ENCODE peak calls at places on chromosome 19, in four cellular contexts. J is prostate gland, L is endodermal cell, Q is adrenal gland. T is an unnamed sample.

GRCh38 chr19:47509170-47509847 is 5.6 kb downstream of the NAPA start:
- DNase-seq in J (no peak), L (no peak), Q (no peak), T (no peak)

GRCh38 chr19:6056801-6057650 is 53.3 kb downstream of the RFX2 start:
- DNase-seq in J (peak; percentile 66), L (peak; percentile 48), Q (peak; percentile 85), T (peak; percentile 77)

GRCh38 chr19:58093071-58093470 is 5.0 kb downstream of the ZSCAN18 start:
- DNase-seq in J (no peak), L (no peak), Q (no peak), T (no peak)

GRCh38 chr19:14577885-14578427 is 4.9 kb upstream of the CLEC17A start:
- DNase-seq in J (no peak), L (peak; percentile 72), Q (no peak), T (no peak)

GRCh38 chr19:17264641-17264979 is at the start of gene USHBP1:
- DNase-seq in J (no peak), L (peak; percentile 85), Q (peak; percentile 61), T (peak; percentile 39)

GRCh38 chr19:17243854-17244617 is 1.7 kb downstream of the NR2F6 start:
- DNase-seq in J (no peak), L (peak; percentile 85), Q (peak; percentile 80), T (peak; percentile 72)

GRCh38 chr19:53808710-53809125 is 15.4 kb downstream of the NLRP12 start:
- DNase-seq in J (no peak), L (peak; percentile 71), Q (no peak), T (no peak)

GRCh38 chr19:49758292-49758691 is 4.8 kb downstream of the TSKS start:
- DNase-seq in J (no peak), L (peak; percentile 57), Q (peak; percentile 45), T (no peak)

GRCh38 chr19:32337176-32337808 is 8.1 kb upstream of the ZNF507 start:
- DNase-seq in J (no peak), L (no peak), Q (no peak), T (no peak)

GRCh38 chr19:35355851-35356460 is 2.3 kb upstream of the FFAR3 start:
- DNase-seq in J (no peak), L (peak; percentile 49), Q (peak; percentile 11), T (peak; percentile 8)

GRCh38 chr19:45368127-45368526 is 2.2 kb downstream of the ERCC2 start:
- DNase-seq in J (no peak), L (no peak), Q (no peak), T (no peak)

GRCh38 chr19:10501971-10502523 is 1.1 kb downstream of the KEAP1 start:
- DNase-seq in J (peak; percentile 83), L (peak; percentile 75), Q (peak; percentile 93), T (peak; percentile 92)

GRCh38 chr19:1833540-1833939 is 14.7 kb downstream of the REXO1 start:
- DNase-seq in J (no peak), L (no peak), Q (peak; percentile 95), T (no peak)

GRCh38 chr19:35852029-35852780 is at the start of gene NPHS1:
- DNase-seq in J (no peak), L (no peak), Q (no peak), T (no peak)

GRCh38 chr19:37964109-37964508 is 57.1 kb downstream of the SIPA1L3 start:
- DNase-seq in J (no peak), L (no peak), Q (no peak), T (no peak)

GRCh38 chr19:52343548-52343947 is 7.5 kb downstream of the ZNF610 start:
- DNase-seq in J (no peak), L (peak; percentile 91), Q (peak; percentile 68), T (no peak)

GRCh38 chr19:11382898-11383705 is 1.0 kb downstream of the EPOR start:
- DNase-seq in J (no peak), L (peak; percentile 94), Q (peak; percentile 74), T (peak; percentile 81)

GRCh38 chr19:58305065-58305931 is at the start of gene ERVK3-1:
- DNase-seq in J (peak; percentile 96), L (peak; percentile 98), Q (peak; percentile 98), T (peak; percentile 99)

GRCh38 chr19:1979642-1980041 is 35.9 kb downstream of the BTBD2 start:
- DNase-seq in J (no peak), L (no peak), Q (no peak), T (no peak)

GRCh38 chr19:46766569-46767317 is 20.5 kb upstream of the STRN4 start:
- DNase-seq in J (no peak), L (peak; percentile 90), Q (peak; percentile 51), T (no peak)

GRCh38 chr19:19866599-19867248 is 1.0 kb downstream of the ZNF253 start:
- DNase-seq in J (no peak), L (peak; percentile 92), Q (peak; percentile 23), T (no peak)

GRCh38 chr19:35040826-35041547 is 534 bp upstream of the HPN start:
- DNase-seq in J (peak; percentile 69), L (peak; percentile 92), Q (peak; percentile 91), T (peak; percentile 93)

GRCh38 chr19:46181386-46181774 is 33.3 kb downstream of the IGFL2 start:
- DNase-seq in J (no peak), L (peak; percentile 23), Q (no peak), T (no peak)

GRCh38 chr19:46722004-46722380 is 5.1 kb upstream of the PRKD2 start:
- DNase-seq in J (no peak), L (no peak), Q (no peak), T (no peak)

GRCh38 chr19:42422576-42423461 is 4.4 kb downstream of the LIPE start:
- DNase-seq in J (no peak), L (peak; percentile 74), Q (peak; percentile 58), T (no peak)

GRCh38 chr19:35346193-35347052 is 1.3 kb upstream of the FFAR1 start:
- DNase-seq in J (no peak), L (peak; percentile 46), Q (peak; percentile 10), T (no peak)

GRCh38 chr19:14337510-14337909 is 43.7 kb upstream of the ADGRE5 start:
- DNase-seq in J (no peak), L (peak; percentile 91), Q (no peak), T (no peak)

GRCh38 chr19:8371011-8371804 is 7.3 kb downstream of the ANGPTL4 start:
- DNase-seq in J (no peak), L (no peak), Q (no peak), T (peak; percentile 77)

GRCh38 chr19:35528218-35529038 is at the start of gene SBSN:
- DNase-seq in J (no peak), L (no peak), Q (no peak), T (no peak)

GRCh38 chr19:35278578-35279284 is 3.6 kb upstream of the HAMP start:
- DNase-seq in J (no peak), L (no peak), Q (peak; percentile 84), T (peak; percentile 78)

GRCh38 chr19:2270572-2271515 is 11.1 kb downstream of the PEAK3 start:
- DNase-seq in J (peak; percentile 78), L (peak; percentile 77), Q (peak; percentile 88), T (peak; percentile 87)

GRCh38 chr19:45939792-45940514 is 25.4 kb upstream of the NANOS2 start:
- DNase-seq in J (no peak), L (peak; percentile 66), Q (no peak), T (peak; percentile 66)

GRCh38 chr19:6772028-6772865 is at the start of gene VAV1:
- DNase-seq in J (peak; percentile 27), L (peak; percentile 57), Q (no peak), T (peak; percentile 79)

GRCh38 chr19:4257025-4257424 is 10.1 kb downstream of the YJU2 start:
- DNase-seq in J (no peak), L (no peak), Q (no peak), T (no peak)

GRCh38 chr19:4260605-4261191 is 13.8 kb downstream of the YJU2 start:
- DNase-seq in J (no peak), L (no peak), Q (no peak), T (no peak)

GRCh38 chr19:4258181-4258580 is 11.3 kb downstream of the YJU2 start:
- DNase-seq in J (no peak), L (no peak), Q (no peak), T (no peak)

GRCh38 chr19:4256563-4256962 is 9.7 kb downstream of the YJU2 start:
- DNase-seq in J (no peak), L (peak; percentile 63), Q (no peak), T (no peak)
- TF ChIP-seq CTCF in J (no peak), L (peak; percentile 48), Q (no peak), T (no peak)

DNA sequence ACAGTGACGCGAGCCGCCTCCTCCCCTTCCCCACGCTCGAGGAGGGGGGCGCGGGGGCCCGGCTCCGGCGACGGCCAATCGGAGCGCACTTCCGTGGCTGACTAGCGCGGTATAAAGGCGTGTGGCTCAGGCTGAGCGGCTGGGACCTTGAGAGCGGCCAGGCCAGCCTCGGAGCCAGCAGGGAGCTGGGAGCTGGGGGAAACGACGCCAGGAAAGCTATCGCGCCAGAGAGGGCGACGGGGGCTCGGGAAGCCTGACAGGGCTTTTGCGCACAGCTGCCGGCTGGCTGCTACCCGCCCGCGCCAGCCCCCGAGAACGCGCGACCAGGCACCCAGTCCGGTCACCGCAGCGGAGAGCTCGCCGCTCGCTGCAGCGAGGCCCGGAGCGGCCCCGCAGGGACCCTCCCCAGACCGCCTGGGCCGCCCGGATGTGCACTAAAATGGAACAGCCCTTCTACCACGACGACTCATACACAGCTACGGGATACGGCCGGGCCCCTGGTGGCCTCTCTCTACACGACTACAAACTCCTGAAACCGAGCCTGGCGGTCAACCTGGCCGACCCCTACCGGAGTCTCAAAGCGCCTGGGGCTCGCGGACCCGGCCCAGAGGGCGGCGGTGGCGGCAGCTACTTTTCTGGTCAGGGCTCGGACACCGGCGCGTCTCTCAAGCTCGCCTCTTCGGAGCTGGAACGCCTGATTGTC is at the start of gene JUNB:
- DNase-seq in J (peak; percentile 98), L (peak; percentile 94), Q (peak; percentile 98), T (peak; percentile 99)
- TF ChIP-seq CTCF in J (peak; percentile 11), L (peak; percentile 52), Q (peak; percentile 3), T (peak; percentile 40)

DNA sequence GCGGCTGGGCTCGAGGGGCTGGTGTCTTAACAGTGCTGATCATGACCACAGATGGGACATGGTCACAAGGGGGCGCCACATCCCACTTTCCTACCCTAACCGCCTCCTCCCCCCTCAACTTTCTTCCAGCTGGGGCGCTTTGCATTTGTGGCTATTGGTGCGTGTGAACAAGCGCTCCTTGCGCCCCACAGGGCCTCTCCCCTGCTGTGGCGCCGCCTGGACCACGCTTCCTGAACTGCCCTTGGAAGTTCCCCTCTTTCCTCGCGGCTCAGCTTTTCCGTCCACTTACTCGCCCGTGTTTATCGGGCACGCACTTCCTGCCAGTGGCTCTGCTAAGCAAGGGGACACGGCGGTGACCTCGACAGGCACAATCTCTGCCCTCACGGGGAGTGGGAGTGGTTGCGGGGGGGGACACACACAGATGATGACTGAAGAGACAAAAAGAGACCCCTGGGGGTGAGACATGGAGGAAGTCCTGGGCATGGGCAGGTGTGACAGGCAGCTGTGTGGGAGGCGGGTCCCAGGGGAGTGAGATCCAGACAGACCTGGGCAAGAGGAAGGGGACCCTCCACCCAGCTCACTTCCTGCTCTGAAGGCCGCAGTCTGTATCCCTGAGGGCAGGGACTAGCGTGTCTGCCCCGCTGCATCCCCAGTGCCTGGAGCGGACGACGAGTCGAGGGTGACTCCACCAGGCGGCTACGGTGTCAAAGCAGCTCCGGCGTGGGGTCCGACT is 40.3 kb downstream of the ZNF787 start:
- DNase-seq in J (peak; percentile 67), L (peak; percentile 95), Q (peak; percentile 86), T (peak; percentile 80)
- TF ChIP-seq CTCF in J (peak; percentile 54), L (peak; percentile 77), Q (peak; percentile 50), T (peak; percentile 69)

GRCh38 chr19:29809795-29810503 is 1.8 kb upstream of the CCNE1 start:
- DNase-seq in J (no peak), L (no peak), Q (no peak), T (no peak)

GRCh38 chr19:29812080-29812880 is 489 bp downstream of the CCNE1 start:
- DNase-seq in J (no peak), L (peak; percentile 61), Q (no peak), T (peak; percentile 90)

GRCh38 chr19:29811125-29812079 is at the start of gene CCNE1:
- DNase-seq in J (peak; percentile 88), L (peak; percentile 94), Q (peak; percentile 90), T (peak; percentile 100)

GRCh38 chr19:29812881-29813275 is 1.1 kb downstream of the CCNE1 start:
- DNase-seq in J (no peak), L (no peak), Q (no peak), T (no peak)

GRCh38 chr19:29810504-29810871 is 1.3 kb upstream of the CCNE1 start:
- DNase-seq in J (peak; percentile 36), L (no peak), Q (peak; percentile 46), T (no peak)
- TF ChIP-seq CTCF in J (no peak), L (no peak), Q (no peak), T (no peak)